ENCODE peak calls at places on chromosomes 2 and 18, in ten cellular contexts. G is thyroid gland, U is A549, B is suprapubic skin, M is HCT116, E is heart left ventricle, I is uterus, Y is sigmoid colon, K is ovary, X is esophagus squamous epithelium. N is an unnamed sample. For H3K4me1, the result is how much of the 10 kb centered on the place peaks cover.

GRCh38 chr2:70947556-70948184 is 12.0 kb downstream of the ATP6V1B1 start:
- DNase-seq in G (no peak), U (no peak), B (no peak), M (peak), E (no peak), I (no peak), Y (peak), K (no peak), X (no peak), N (no peak)

GRCh38 chr2:219684721-219685689 is 57.6 kb downstream of the SLC4A3 start:
- DNase-seq in G (peak), U (no peak), B (peak), M (peak), E (peak), I (peak), Y (peak), K (peak), X (no peak), N (peak)

GRCh38 chr18:21474621-21475020 is 125.9 kb downstream of the ESCO1 start:
- DNase-seq in G (no peak), U (no peak), B (no peak), M (no peak), E (no peak), I (no peak), Y (no peak), K (no peak), X (no peak), N (no peak)

GRCh38 chr2:218320704-218321336 is 28.5 kb upstream of the TMBIM1 start:
- DNase-seq in G (no peak), U (no peak), B (no peak), M (no peak), E (no peak), I (no peak), Y (no peak), K (no peak), X (no peak), N (no peak)

GRCh38 chr2:177187631-177188312 is 24.8 kb upstream of the HNRNPA3 start:
- DNase-seq in G (no peak), U (no peak), B (no peak), M (peak), E (peak), I (no peak), Y (no peak), K (no peak), X (no peak), N (no peak)

GRCh38 chr2:7111626-7112025 is 194.4 kb downstream of the RNF144A start:
- DNase-seq in G (no peak), U (peak), B (no peak), M (no peak), E (no peak), I (no peak), Y (no peak), K (no peak), X (no peak), N (no peak)

GRCh38 chr18:12769136-12769535 is 66.3 kb downstream of the PSMG2 start:
- DNase-seq in G (no peak), U (no peak), B (no peak), M (no peak), E (no peak), I (no peak), Y (no peak), K (no peak), X (no peak), N (no peak)

GRCh38 chr2:107402330-107402729 is 424.4 kb upstream of the RGPD4 start:
- DNase-seq in G (no peak), U (peak), B (no peak), M (no peak), E (no peak), I (no peak), Y (no peak), K (no peak), X (no peak), N (no peak)

GRCh38 chr2:44269831-44270230 is 5.4 kb upstream of the SLC3A1 start:
- DNase-seq in G (no peak), U (no peak), B (no peak), M (no peak), E (no peak), I (no peak), Y (no peak), K (no peak), X (no peak), N (no peak)

GRCh38 chr18:59697236-59697932 is at the start of gene CCBE1:
- DNase-seq in G (peak), U (peak), B (peak), M (peak), E (peak), I (peak), Y (peak), K (peak), X (no peak), N (peak)

GRCh38 chr2:148209598-148209997 is 188.7 kb downstream of the MBD5 start:
- DNase-seq in G (no peak), U (peak), B (no peak), M (peak), E (no peak), I (no peak), Y (no peak), K (no peak), X (no peak), N (no peak)

GRCh38 chr2:21915201-21915600 is 791.4 kb downstream of the TDRD15 start:
- DNase-seq in G (no peak), U (no peak), B (no peak), M (no peak), E (no peak), I (no peak), Y (no peak), K (no peak), X (no peak), N (no peak)

GRCh38 chr2:62939735-62940491 is 110.7 kb upstream of the OTX1 start:
- DNase-seq in G (no peak), U (peak), B (no peak), M (no peak), E (no peak), I (no peak), Y (no peak), K (no peak), X (no peak), N (no peak)

GRCh38 chr2:6073260-6074141 is 381.3 kb downstream of the SOX11 start:
- DNase-seq in G (peak), U (no peak), B (no peak), M (no peak), E (no peak), I (no peak), Y (no peak), K (peak), X (no peak), N (no peak)

GRCh38 chr2:119480718-119481142 is 43.6 kb downstream of the SCTR start:
- DNase-seq in G (no peak), U (no peak), B (no peak), M (no peak), E (peak), I (no peak), Y (no peak), K (no peak), X (no peak), N (peak)

GRCh38 chr2:157940024-157940423 is 63.9 kb upstream of the ACVR1 start:
- DNase-seq in G (no peak), U (no peak), B (no peak), M (no peak), E (no peak), I (no peak), Y (no peak), K (no peak), X (no peak), N (no peak)

GRCh38 chr2:224836263-224836662 is 120.1 kb upstream of the CCDC195 start:
- DNase-seq in G (no peak), U (no peak), B (no peak), M (no peak), E (no peak), I (no peak), Y (no peak), K (no peak), X (no peak), N (no peak)

GRCh38 chr2:172357442-172357841 is 69.9 kb upstream of the ITGA6 start:
- DNase-seq in G (no peak), U (no peak), B (no peak), M (no peak), E (peak), I (no peak), Y (no peak), K (no peak), X (no peak), N (peak)

GRCh38 chr2:136376798-136377211 is 258.9 kb upstream of the CXCR4 start:
- DNase-seq in G (no peak), U (no peak), B (no peak), M (no peak), E (no peak), I (no peak), Y (no peak), K (no peak), X (no peak), N (no peak)

GRCh38 chr2:110688594-110689091 is 10.8 kb upstream of the BUB1 start:
- DNase-seq in G (no peak), U (no peak), B (no peak), M (no peak), E (no peak), I (no peak), Y (no peak), K (no peak), X (no peak), N (no peak)

GRCh38 chr2:214019229-214019972 is 391.5 kb upstream of the VWC2L start:
- DNase-seq in G (no peak), U (peak), B (no peak), M (peak), E (peak), I (no peak), Y (no peak), K (no peak), X (no peak), N (no peak)

GRCh38 chr2:102181919-102182635 is 4.7 kb upstream of the IL1RL2 start:
- DNase-seq in G (no peak), U (no peak), B (no peak), M (no peak), E (peak), I (no peak), Y (peak), K (no peak), X (no peak), N (no peak)

GRCh38 chr2:159086332-159086731 is 117.9 kb downstream of the TANC1 start:
- DNase-seq in G (peak), U (no peak), B (no peak), M (no peak), E (no peak), I (peak), Y (no peak), K (peak), X (no peak), N (peak)

GRCh38 chr2:234368861-234369261 is 128.0 kb downstream of the ARL4C start:
- DNase-seq in G (peak), U (peak), B (no peak), M (no peak), E (no peak), I (no peak), Y (peak), K (no peak), X (no peak), N (no peak)

GRCh38 chr18:24497052-24497754 is 36.8 kb downstream of the HRH4 start:
- DNase-seq in G (no peak), U (no peak), B (no peak), M (no peak), E (no peak), I (no peak), Y (no peak), K (no peak), X (no peak), N (no peak)

GRCh38 chr2:223247136-223247535 is 195.1 kb downstream of the KCNE4 start:
- DNase-seq in G (no peak), U (peak), B (no peak), M (peak), E (no peak), I (no peak), Y (no peak), K (no peak), X (no peak), N (no peak)

GRCh38 chr2:148720501-148720998 is 76.0 kb downstream of the EPC2 start:
- DNase-seq in G (no peak), U (no peak), B (peak), M (no peak), E (peak), I (peak), Y (peak), K (peak), X (no peak), N (no peak)

GRCh38 chr18:58682429-58683069 is 11.3 kb downstream of the MALT1 start:
- DNase-seq in G (peak), U (peak), B (no peak), M (peak), E (peak), I (no peak), Y (no peak), K (peak), X (no peak), N (peak)

GRCh38 chr2:152743004-152743403 is 24.6 kb downstream of the ARL6IP6 start:
- DNase-seq in G (no peak), U (peak), B (no peak), M (peak), E (no peak), I (no peak), Y (no peak), K (no peak), X (no peak), N (no peak)

GRCh38 chr2:37020212-37020886 is 54.0 kb upstream of the STRN start:
- DNase-seq in G (peak), U (no peak), B (peak), M (no peak), E (peak), I (peak), Y (peak), K (peak), X (no peak), N (peak)

GRCh38 chr2:44682459-44682858 is 259.0 kb upstream of the SIX3 start:
- DNase-seq in G (no peak), U (no peak), B (no peak), M (no peak), E (no peak), I (no peak), Y (no peak), K (no peak), X (no peak), N (no peak)

GRCh38 chr2:64291181-64291580 is 147.0 kb upstream of the PELI1 start:
- DNase-seq in G (no peak), U (peak), B (no peak), M (peak), E (no peak), I (no peak), Y (no peak), K (no peak), X (no peak), N (no peak)

GRCh38 chr2:221676566-221677172 is 104.6 kb upstream of the EPHA4 start:
- DNase-seq in G (no peak), U (no peak), B (no peak), M (no peak), E (no peak), I (no peak), Y (no peak), K (no peak), X (no peak), N (no peak)

GRCh38 chr2:31397099-31397498 is 17.4 kb downstream of the XDH start:
- DNase-seq in G (peak), U (no peak), B (no peak), M (no peak), E (peak), I (no peak), Y (no peak), K (no peak), X (no peak), N (peak)

GRCh38 chr2:98803747-98804650 is 73.1 kb upstream of the MGAT4A start:
- DNase-seq in G (no peak), U (no peak), B (no peak), M (no peak), E (no peak), I (no peak), Y (no peak), K (no peak), X (no peak), N (peak)

GRCh38 chr2:54669677-54670484 is 53.6 kb upstream of the EML6 start:
- DNase-seq in G (no peak), U (peak), B (no peak), M (no peak), E (no peak), I (peak), Y (peak), K (no peak), X (no peak), N (no peak)

GRCh38 chr2:64273524-64274398 is 129.5 kb upstream of the PELI1 start:
- DNase-seq in G (peak), U (peak), B (peak), M (no peak), E (peak), I (peak), Y (peak), K (peak), X (no peak), N (no peak)

GRCh38 chr2:233819884-233820765 is 34.2 kb downstream of the HJURP start:
- DNase-seq in G (no peak), U (no peak), B (peak), M (no peak), E (no peak), I (no peak), Y (peak), K (no peak), X (no peak), N (no peak)

GRCh38 chr2:217990389-217990788 is 12.4 kb downstream of the TNS1 start:
- DNase-seq in G (no peak), U (no peak), B (no peak), M (no peak), E (no peak), I (no peak), Y (no peak), K (no peak), X (no peak), N (no peak)

GRCh38 chr2:178882666-178883440 is 75.6 kb upstream of the TTN start:
- DNase-seq in G (no peak), U (no peak), B (no peak), M (no peak), E (no peak), I (no peak), Y (no peak), K (peak), X (no peak), N (peak)
- H3K27ac ChIP-seq in G (no peak), U (no peak), B (no peak), M (no peak), E (peak), I (no peak), Y (no peak), K (no peak), X (no peak), N (peak)

DNA sequence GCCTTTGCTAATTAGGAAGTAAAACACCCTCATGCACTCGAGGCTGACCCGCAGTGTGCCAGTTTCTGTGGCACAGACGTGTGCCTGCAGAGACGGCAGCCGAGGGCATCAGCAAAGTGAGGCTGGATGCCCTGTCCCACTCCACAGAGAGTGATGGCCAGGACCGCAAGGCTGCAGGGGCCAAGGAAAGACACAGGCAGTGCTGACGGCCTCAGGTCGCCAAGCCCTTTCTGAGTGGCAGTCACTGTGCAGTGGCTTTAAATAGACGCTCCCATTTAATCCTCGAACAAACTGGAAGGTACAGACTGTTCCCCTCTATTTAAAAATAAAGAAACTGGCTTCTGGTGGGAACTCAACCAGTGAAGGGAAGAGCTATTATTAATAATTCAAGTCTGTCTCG is 644.8 kb upstream of the RAB6C start:
- DNase-seq in G (no peak), U (no peak), B (no peak), M (no peak), E (peak), I (no peak), Y (no peak), K (no peak), X (no peak), N (no peak)
- TF ChIP-seq POLR2A in G (no peak), U (no peak), B (no peak), M (no peak), E (no peak), I (no peak), Y (no peak), K (no peak), X (no peak), N (no peak)

DNA sequence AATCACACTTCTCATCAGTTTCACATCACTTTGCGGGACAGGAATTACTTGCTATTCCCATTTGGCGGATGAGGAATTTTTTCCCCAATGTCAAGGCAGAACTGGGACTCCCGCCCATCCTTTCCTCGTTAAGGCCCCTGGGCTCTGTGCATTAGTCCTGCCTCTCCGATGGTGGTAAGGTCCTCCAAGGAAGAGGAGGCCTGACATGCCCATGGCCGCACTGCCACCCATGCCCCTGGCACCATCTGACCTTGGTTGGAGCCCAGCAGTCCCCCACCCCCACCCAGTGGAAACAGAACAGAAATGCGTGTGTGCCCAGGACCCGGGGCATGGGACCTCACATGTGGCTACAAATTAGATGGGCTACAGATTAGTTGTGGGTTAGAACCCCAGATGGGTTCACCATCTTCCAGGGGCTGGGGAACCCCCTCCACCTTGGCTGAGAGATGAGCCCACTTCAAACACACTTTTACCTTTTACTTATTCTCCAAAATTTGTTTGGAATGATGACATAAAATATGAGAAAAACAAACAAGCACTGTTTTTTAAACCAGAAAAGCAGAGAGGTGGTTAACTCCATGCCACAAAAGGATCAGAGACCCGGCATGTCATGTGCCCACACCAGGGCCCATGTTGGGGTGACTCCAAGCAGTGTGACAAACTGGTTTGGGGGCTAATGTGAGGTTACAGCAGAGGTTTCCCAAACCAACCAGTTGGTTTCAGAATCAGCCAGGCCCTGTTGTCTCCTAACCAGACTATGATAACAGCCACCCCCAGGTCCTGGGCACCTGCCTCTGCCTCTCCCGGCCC is 11.0 kb upstream of the DUSP2 start:
- DNase-seq in G (no peak), U (no peak), B (peak), M (no peak), E (no peak), I (no peak), Y (peak), K (no peak), X (no peak), N (no peak)
- H3K4me1 ChIP-seq in G (under half), U (under half), B (under half), M (under half), E (under half), I (under half), Y (under half), K (under half), X (under half), N (under half)

DNA sequence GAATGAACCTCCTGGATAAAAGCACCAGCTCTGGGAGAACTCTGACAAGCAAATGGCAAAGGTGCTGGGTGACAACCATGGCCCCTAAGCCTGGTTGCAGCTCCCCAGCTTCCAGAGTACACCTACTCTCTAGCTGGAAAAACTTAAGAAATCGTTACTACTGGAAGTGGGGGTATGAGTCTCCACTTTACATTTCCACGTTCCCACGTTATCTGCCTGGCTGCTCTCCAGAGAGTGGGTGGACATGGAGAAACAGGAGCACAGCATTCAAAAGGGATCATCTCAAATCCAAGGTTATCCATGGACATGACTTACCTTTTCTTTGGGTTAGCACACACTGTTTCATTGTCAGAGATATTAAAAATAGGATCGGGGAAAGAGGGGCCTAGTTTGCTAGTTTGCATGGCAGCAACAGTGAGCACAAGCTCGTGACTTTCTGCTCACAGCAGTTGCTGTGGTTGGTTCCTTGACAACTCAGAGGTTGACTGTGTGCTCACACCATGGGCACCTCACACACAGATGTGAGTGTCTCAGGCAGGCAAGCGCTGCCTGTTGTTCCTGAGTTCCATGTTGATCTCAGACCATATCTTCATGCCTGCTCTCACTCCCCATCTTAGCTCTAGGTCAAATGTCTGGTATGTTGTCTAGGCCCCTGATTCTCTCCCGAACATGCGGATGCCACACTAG is 32.5 kb downstream of the PTPN18 start:
- DNase-seq in G (no peak), U (no peak), B (no peak), M (no peak), E (no peak), I (no peak), Y (peak), K (no peak), X (no peak), N (no peak)
- H3K27ac ChIP-seq in G (no peak), U (no peak), B (peak), M (no peak), E (peak), I (no peak), Y (peak), K (no peak), X (no peak), N (no peak)

GRCh38 chr2:215624423-215624829 is 188.6 kb upstream of the FN1 start:
- DNase-seq in G (peak), U (peak), B (no peak), M (no peak), E (no peak), I (peak), Y (peak), K (peak), X (no peak), N (peak)
- TF ChIP-seq POLR2A in G (no peak), U (no peak), B (no peak), M (no peak), E (no peak), I (no peak), Y (no peak), K (no peak), X (no peak), N (no peak)

GRCh38 chr2:168939061-168939460 is 38.0 kb downstream of the G6PC2 start:
- DNase-seq in G (no peak), U (no peak), B (no peak), M (no peak), E (no peak), I (no peak), Y (no peak), K (no peak), X (no peak), N (no peak)
- H3K4me1 ChIP-seq in G (under half), U (under half), B (under half), M (under half), E (under half), I (under half), Y (under half), K (under half), X (under half), N (under half)